ENCODE peak calls at places on chromosome 18, in four cellular contexts. One of them, this sample, is unnamed.

GRCh38 chr18:66752733-66753132 is 148.8 kb upstream of the CDH19 start:
- DNase-seq in LNCaP clone FGC: no peak
- DNase-seq in fibroblast of pulmonary artery: no peak
- DNase-seq in bronchial epithelial cell: peak
- DNase-seq in this sample: peak

GRCh38 chr18:39523281-39523680 is 1957.7 kb upstream of the CELF4 start:
- DNase-seq in fibroblast of pulmonary artery: peak
- DNase-seq in bronchial epithelial cell: peak
- DNase-seq in LNCaP clone FGC: peak
- DNase-seq in this sample: peak

GRCh38 chr18:24801011-24801410 is 340.6 kb downstream of the HRH4 start:
- DNase-seq in bronchial epithelial cell: no peak
- DNase-seq in LNCaP clone FGC: no peak
- DNase-seq in fibroblast of pulmonary artery: no peak
- DNase-seq in this sample: no peak

GRCh38 chr18:32530947-32531651 is 60.4 kb upstream of the GAREM1 start:
- DNase-seq in bronchial epithelial cell: peak
- DNase-seq in LNCaP clone FGC: peak
- DNase-seq in fibroblast of pulmonary artery: peak
- DNase-seq in this sample: peak

GRCh38 chr18:40897884-40898283 is 1057.2 kb upstream of the PIK3C3 start:
- DNase-seq in LNCaP clone FGC: no peak
- DNase-seq in bronchial epithelial cell: no peak
- DNase-seq in fibroblast of pulmonary artery: no peak
- DNase-seq in this sample: peak

GRCh38 chr18:11741505-11742145 is 52.6 kb downstream of the GNAL start:
- DNase-seq in LNCaP clone FGC: no peak
- DNase-seq in bronchial epithelial cell: peak
- DNase-seq in fibroblast of pulmonary artery: no peak
- DNase-seq in this sample: peak

GRCh38 chr18:79949571-79950439 is 1.6 kb downstream of the SLC66A2 start:
- DNase-seq in fibroblast of pulmonary artery: no peak
- DNase-seq in LNCaP clone FGC: no peak
- DNase-seq in bronchial epithelial cell: no peak
- DNase-seq in this sample: no peak

GRCh38 chr18:23935804-23936203 is 78.8 kb upstream of the TTC39C start:
- DNase-seq in bronchial epithelial cell: no peak
- DNase-seq in fibroblast of pulmonary artery: no peak
- DNase-seq in LNCaP clone FGC: no peak
- DNase-seq in this sample: no peak

GRCh38 chr18:40152859-40153258 is 1802.2 kb upstream of the PIK3C3 start:
- DNase-seq in LNCaP clone FGC: no peak
- DNase-seq in bronchial epithelial cell: peak
- DNase-seq in fibroblast of pulmonary artery: peak
- DNase-seq in this sample: peak

GRCh38 chr18:22172594-22173049 is 3.2 kb downstream of the GATA6 start:
- DNase-seq in LNCaP clone FGC: no peak
- DNase-seq in fibroblast of pulmonary artery: peak
- DNase-seq in bronchial epithelial cell: peak
- DNase-seq in this sample: no peak

GRCh38 chr18:68965817-68966216 is 167.9 kb downstream of the CCDC102B start:
- DNase-seq in bronchial epithelial cell: no peak
- DNase-seq in fibroblast of pulmonary artery: no peak
- DNase-seq in LNCaP clone FGC: no peak
- DNase-seq in this sample: no peak

GRCh38 chr18:13245481-13246000 is 27.0 kb downstream of the LDLRAD4 start:
- DNase-seq in LNCaP clone FGC: peak
- DNase-seq in bronchial epithelial cell: no peak
- DNase-seq in fibroblast of pulmonary artery: no peak
- DNase-seq in this sample: no peak

GRCh38 chr18:55390898-55391297 is 197.1 kb downstream of the TCF4 start:
- DNase-seq in bronchial epithelial cell: no peak
- DNase-seq in LNCaP clone FGC: no peak
- DNase-seq in fibroblast of pulmonary artery: no peak
- DNase-seq in this sample: no peak

GRCh38 chr18:35861367-35862114 is 110.9 kb upstream of the RMP24 start:
- DNase-seq in bronchial epithelial cell: peak
- DNase-seq in LNCaP clone FGC: peak
- DNase-seq in fibroblast of pulmonary artery: no peak
- DNase-seq in this sample: no peak

GRCh38 chr18:55105873-55106272 is 146.6 kb upstream of the CCDC68 start:
- DNase-seq in fibroblast of pulmonary artery: no peak
- DNase-seq in LNCaP clone FGC: no peak
- DNase-seq in bronchial epithelial cell: no peak
- DNase-seq in this sample: no peak

GRCh38 chr18:73677458-73677857 is 470.2 kb downstream of the FBXO15 start:
- DNase-seq in bronchial epithelial cell: no peak
- DNase-seq in fibroblast of pulmonary artery: peak
- DNase-seq in LNCaP clone FGC: no peak
- DNase-seq in this sample: no peak

GRCh38 chr18:5029622-5030021 is 167.4 kb downstream of the AKAIN1 start:
- DNase-seq in LNCaP clone FGC: no peak
- DNase-seq in bronchial epithelial cell: no peak
- DNase-seq in fibroblast of pulmonary artery: no peak
- DNase-seq in this sample: no peak

GRCh38 chr18:56460590-56460989 is 177.8 kb downstream of the TXNL1 start:
- DNase-seq in bronchial epithelial cell: no peak
- DNase-seq in LNCaP clone FGC: no peak
- DNase-seq in fibroblast of pulmonary artery: no peak
- DNase-seq in this sample: no peak

GRCh38 chr18:45825258-45825744 is at the start of gene SIGLEC15:
- DNase-seq in fibroblast of pulmonary artery: no peak
- DNase-seq in bronchial epithelial cell: no peak
- DNase-seq in LNCaP clone FGC: no peak
- DNase-seq in this sample: no peak

GRCh38 chr18:363327-364115 is 95.7 kb upstream of the THOC1 start:
- DNase-seq in bronchial epithelial cell: no peak
- DNase-seq in LNCaP clone FGC: no peak
- DNase-seq in fibroblast of pulmonary artery: peak
- DNase-seq in this sample: no peak

GRCh38 chr18:12890500-12890899 is 6.5 kb upstream of the PTPN2 start:
- DNase-seq in bronchial epithelial cell: no peak
- DNase-seq in LNCaP clone FGC: no peak
- DNase-seq in fibroblast of pulmonary artery: peak
- DNase-seq in this sample: no peak

GRCh38 chr18:62715829-62716678 is 713 bp downstream of the PHLPP1 start:
- DNase-seq in LNCaP clone FGC: peak
- DNase-seq in bronchial epithelial cell: peak
- DNase-seq in fibroblast of pulmonary artery: peak
- DNase-seq in this sample: peak

GRCh38 chr18:41814651-41815050 is 140.4 kb upstream of the PIK3C3 start:
- DNase-seq in bronchial epithelial cell: no peak
- DNase-seq in LNCaP clone FGC: no peak
- DNase-seq in fibroblast of pulmonary artery: no peak
- DNase-seq in this sample: no peak

GRCh38 chr18:41371718-41372117 is 583.3 kb upstream of the PIK3C3 start:
- DNase-seq in LNCaP clone FGC: no peak
- DNase-seq in fibroblast of pulmonary artery: peak
- DNase-seq in bronchial epithelial cell: no peak
- DNase-seq in this sample: no peak

GRCh38 chr18:76688724-76689472 is 133.5 kb upstream of the ZNF236 start:
- DNase-seq in LNCaP clone FGC: no peak
- DNase-seq in fibroblast of pulmonary artery: no peak
- DNase-seq in bronchial epithelial cell: no peak
- DNase-seq in this sample: no peak

GRCh38 chr18:76209597-76209996 is 285.4 kb downstream of the ZNF516 start:
- DNase-seq in LNCaP clone FGC: no peak
- DNase-seq in bronchial epithelial cell: peak
- DNase-seq in fibroblast of pulmonary artery: peak
- DNase-seq in this sample: peak

GRCh38 chr18:79742076-79742475 is 55.7 kb upstream of the KCNG2 start:
- DNase-seq in bronchial epithelial cell: no peak
- DNase-seq in LNCaP clone FGC: no peak
- DNase-seq in fibroblast of pulmonary artery: no peak
- DNase-seq in this sample: no peak

GRCh38 chr18:44742741-44743311 is 62.1 kb downstream of the SETBP1 start:
- DNase-seq in LNCaP clone FGC: no peak
- DNase-seq in bronchial epithelial cell: no peak
- DNase-seq in fibroblast of pulmonary artery: peak
- DNase-seq in this sample: no peak

GRCh38 chr18:11785444-11786055 is 65.7 kb upstream of the CHMP1B start:
- DNase-seq in bronchial epithelial cell: no peak
- DNase-seq in fibroblast of pulmonary artery: no peak
- DNase-seq in LNCaP clone FGC: no peak
- DNase-seq in this sample: no peak

GRCh38 chr18:25061345-25061744 is 290.6 kb downstream of the ZNF521 start:
- DNase-seq in LNCaP clone FGC: no peak
- DNase-seq in fibroblast of pulmonary artery: no peak
- DNase-seq in bronchial epithelial cell: no peak
- DNase-seq in this sample: no peak

GRCh38 chr18:21179590-21180220 is 62.3 kb upstream of the GREB1L start:
- DNase-seq in fibroblast of pulmonary artery: peak
- DNase-seq in LNCaP clone FGC: no peak
- DNase-seq in bronchial epithelial cell: peak
- DNase-seq in this sample: peak

GRCh38 chr18:70258243-70258642 is 30.6 kb upstream of the SOCS6 start:
- DNase-seq in fibroblast of pulmonary artery: no peak
- DNase-seq in LNCaP clone FGC: no peak
- DNase-seq in bronchial epithelial cell: no peak
- DNase-seq in this sample: no peak

GRCh38 chr18:28045176-28045810 is 131.6 kb downstream of the CDH2 start:
- DNase-seq in bronchial epithelial cell: peak
- DNase-seq in fibroblast of pulmonary artery: peak
- DNase-seq in LNCaP clone FGC: no peak
- DNase-seq in this sample: peak

GRCh38 chr18:23336072-23336471 is 117.0 kb upstream of the RIOK3 start:
- DNase-seq in bronchial epithelial cell: peak
- DNase-seq in LNCaP clone FGC: no peak
- DNase-seq in fibroblast of pulmonary artery: peak
- DNase-seq in this sample: peak

GRCh38 chr18:50218432-50219197 is 23.7 kb upstream of the MYO5B start:
- DNase-seq in fibroblast of pulmonary artery: peak
- DNase-seq in LNCaP clone FGC: peak
- DNase-seq in bronchial epithelial cell: peak
- DNase-seq in this sample: peak
- TF ChIP-seq CTCF in fibroblast of pulmonary artery: peak
- TF ChIP-seq CTCF in LNCaP clone FGC: peak
- TF ChIP-seq CTCF in bronchial epithelial cell: peak
- TF ChIP-seq CTCF in this sample: peak

DNA sequence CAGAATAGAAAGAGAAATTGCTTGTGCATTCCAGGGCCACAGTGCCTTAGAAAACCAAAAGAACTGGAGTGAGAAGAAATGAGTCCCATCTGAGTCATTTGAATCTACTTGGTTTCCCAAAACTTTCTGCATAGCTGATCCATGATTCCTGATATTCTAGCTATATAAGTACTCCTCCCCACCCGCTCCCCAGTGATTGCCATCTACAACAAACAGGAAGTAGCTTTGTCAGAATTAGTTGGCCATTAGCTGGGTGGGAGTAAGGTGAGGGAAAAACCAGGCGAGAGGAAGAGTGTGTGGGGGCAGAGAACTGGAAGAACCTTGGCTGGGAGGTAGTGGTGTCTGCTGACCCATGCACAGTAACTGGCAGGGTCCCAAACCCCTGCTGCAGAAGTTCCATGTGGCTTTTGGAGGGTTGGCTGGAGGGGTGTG is 122.1 kb downstream of the ACAA2 start:
- DNase-seq in LNCaP clone FGC: no peak
- DNase-seq in bronchial epithelial cell: peak
- DNase-seq in fibroblast of pulmonary artery: peak
- DNase-seq in this sample: peak
- TF ChIP-seq CTCF in LNCaP clone FGC: no peak
- TF ChIP-seq CTCF in bronchial epithelial cell: no peak
- TF ChIP-seq CTCF in fibroblast of pulmonary artery: no peak
- TF ChIP-seq CTCF in this sample: no peak

GRCh38 chr18:64519191-64519590 is 370.3 kb upstream of the LINC00305 start:
- DNase-seq in bronchial epithelial cell: no peak
- DNase-seq in fibroblast of pulmonary artery: no peak
- DNase-seq in LNCaP clone FGC: no peak
- DNase-seq in this sample: no peak
- TF ChIP-seq CTCF in bronchial epithelial cell: no peak
- TF ChIP-seq CTCF in fibroblast of pulmonary artery: no peak
- TF ChIP-seq CTCF in LNCaP clone FGC: no peak
- TF ChIP-seq CTCF in this sample: no peak

DNA sequence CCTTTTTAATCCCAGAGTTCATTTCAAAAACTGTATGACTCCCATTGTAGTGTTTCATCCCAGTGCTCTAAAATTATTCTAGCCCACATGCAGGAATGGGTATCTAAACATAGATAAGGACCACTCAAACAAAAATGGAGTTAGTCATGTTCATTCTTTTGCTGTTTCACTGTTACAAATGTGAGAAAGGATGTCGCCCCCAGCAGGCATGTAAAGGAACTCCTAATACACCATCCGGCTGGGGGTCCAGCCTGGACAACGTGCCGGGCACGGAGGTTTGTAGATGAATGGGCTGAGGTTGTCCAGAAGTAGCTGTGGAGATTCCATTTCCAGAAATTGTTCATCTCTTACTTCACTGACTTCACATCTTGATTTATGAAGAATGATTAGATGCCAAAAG is 101.9 kb upstream of the RAB12 start:
- DNase-seq in bronchial epithelial cell: peak
- DNase-seq in LNCaP clone FGC: no peak
- DNase-seq in fibroblast of pulmonary artery: peak
- DNase-seq in this sample: no peak
- TF ChIP-seq CTCF in bronchial epithelial cell: no peak
- TF ChIP-seq CTCF in LNCaP clone FGC: no peak
- TF ChIP-seq CTCF in fibroblast of pulmonary artery: peak
- TF ChIP-seq CTCF in this sample: peak

DNA sequence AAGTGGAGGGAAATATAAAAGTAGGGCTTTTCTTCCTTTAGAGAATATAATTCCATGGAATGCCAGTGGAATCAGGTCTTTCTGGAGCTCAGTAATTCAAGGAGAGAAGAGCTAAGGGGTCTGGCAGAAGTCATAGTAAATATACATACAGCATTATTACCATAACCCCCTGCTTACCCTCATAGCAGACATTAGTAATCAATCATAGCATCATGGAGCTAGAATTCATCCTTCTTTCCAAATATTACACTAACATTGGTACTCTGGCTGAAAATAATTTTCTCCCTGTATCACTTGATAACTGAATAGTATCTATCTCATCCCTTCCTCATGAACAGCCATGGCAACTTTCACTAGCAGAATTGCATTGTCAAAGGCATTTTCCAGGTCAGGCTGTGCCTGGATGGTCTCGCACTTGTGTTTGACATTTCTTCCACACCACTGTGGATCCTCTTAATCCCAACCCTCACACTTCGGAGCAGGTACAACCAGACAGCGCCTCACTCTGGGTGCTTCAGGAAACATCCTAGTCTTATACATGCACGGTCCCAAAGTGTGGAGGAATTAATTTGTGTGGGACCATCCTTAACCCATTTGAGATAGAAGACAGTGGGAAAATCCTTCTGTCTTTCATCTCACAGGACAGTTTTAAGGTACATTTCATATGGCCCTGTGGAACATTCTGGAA is 84.2 kb upstream of the SEC11C start:
- DNase-seq in fibroblast of pulmonary artery: peak
- DNase-seq in bronchial epithelial cell: no peak
- DNase-seq in LNCaP clone FGC: peak
- DNase-seq in this sample: peak
- TF ChIP-seq CTCF in fibroblast of pulmonary artery: peak
- TF ChIP-seq CTCF in bronchial epithelial cell: no peak
- TF ChIP-seq CTCF in LNCaP clone FGC: peak
- TF ChIP-seq CTCF in this sample: peak

DNA sequence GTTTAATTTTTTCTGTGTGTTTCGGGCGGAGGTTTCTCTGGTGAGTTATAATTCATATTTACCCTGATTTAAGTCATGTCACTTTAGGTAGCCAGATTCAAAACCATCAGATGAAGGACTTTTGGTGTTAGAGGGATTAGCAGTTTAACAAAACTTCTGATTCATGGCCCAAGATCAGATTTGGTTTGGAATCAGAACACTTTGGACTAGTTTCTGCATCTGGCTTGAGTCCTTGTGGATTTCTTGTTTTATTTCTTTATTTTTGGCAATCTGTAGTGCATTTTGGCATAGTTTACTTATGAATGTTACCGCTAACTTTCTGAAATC is 3.5 kb downstream of the NEDD4L start:
- DNase-seq in fibroblast of pulmonary artery: no peak
- DNase-seq in LNCaP clone FGC: no peak
- DNase-seq in bronchial epithelial cell: no peak
- DNase-seq in this sample: no peak
- TF ChIP-seq CTCF in fibroblast of pulmonary artery: no peak
- TF ChIP-seq CTCF in LNCaP clone FGC: no peak
- TF ChIP-seq CTCF in bronchial epithelial cell: no peak
- TF ChIP-seq CTCF in this sample: no peak